ENCODE peak calls at places on chromosomes 7 and 10, in four cellular contexts. H, M, G and K are unnamed samples.

GRCh38 chr10:52623761-52624160 is 148.8 kb downstream of the MBL2 start:
- DNase-seq in H (peak), M (no peak), G (no peak), K (no peak)

GRCh38 chr10:7410306-7410799 is 481 bp downstream of the SFMBT2 start:
- DNase-seq in H (peak), M (peak), G (no peak), K (peak)

GRCh38 chr10:3398825-3399646 is 226.5 kb upstream of the PITRM1 start:
- DNase-seq in H (no peak), M (no peak), G (no peak), K (no peak)

GRCh38 chr7:55129409-55130078 is 110.7 kb downstream of the EGFR start:
- DNase-seq in H (peak), M (no peak), G (no peak), K (no peak)

GRCh38 chr7:88357794-88358533 is 51.3 kb upstream of the STEAP4 start:
- DNase-seq in H (no peak), M (no peak), G (no peak), K (no peak)

GRCh38 chr10:30063098-30063497 is 3.7 kb upstream of the JCAD start:
- DNase-seq in H (peak), M (no peak), G (no peak), K (no peak)

GRCh38 chr7:19519443-19519977 is 189.3 kb downstream of the POLR1F start:
- DNase-seq in H (no peak), M (no peak), G (no peak), K (no peak)

GRCh38 chr7:119010635-119011034 is 786.1 kb downstream of the ANKRD7 start:
- DNase-seq in H (no peak), M (no peak), G (no peak), K (no peak)

GRCh38 chr10:50512743-50513416 is 110.9 kb downstream of the SGMS1 start:
- DNase-seq in H (no peak), M (no peak), G (no peak), K (no peak)

GRCh38 chr7:117202511-117202910 is 120.3 kb downstream of the WNT2 start:
- DNase-seq in H (peak), M (no peak), G (no peak), K (no peak)

GRCh38 chr10:101373063-101373462 is 19.1 kb downstream of the BTRC start:
- DNase-seq in H (no peak), M (no peak), G (no peak), K (no peak)

GRCh38 chr7:81693080-81693479 is 76.8 kb downstream of the HGF start:
- DNase-seq in H (no peak), M (no peak), G (no peak), K (no peak)

GRCh38 chr7:64947252-64948000 is 43.4 kb downstream of the ZNF117 start:
- DNase-seq in H (no peak), M (peak), G (peak), K (peak)

GRCh38 chr10:25502453-25502852 is 327.7 kb downstream of the GPR158 start:
- DNase-seq in H (no peak), M (no peak), G (no peak), K (no peak)

GRCh38 chr10:17214991-17215781 is 12.9 kb upstream of the VIM start:
- DNase-seq in H (peak), M (no peak), G (no peak), K (no peak)

GRCh38 chr10:94251098-94251497 is 111.6 kb downstream of the NOC3L start:
- DNase-seq in H (no peak), M (no peak), G (no peak), K (no peak)

GRCh38 chr10:7184660-7185366 is 226.0 kb downstream of the SFMBT2 start:
- DNase-seq in H (no peak), M (no peak), G (no peak), K (no peak)

GRCh38 chr7:31663072-31663471 is 23.9 kb upstream of the PPP1R17 start:
- DNase-seq in H (no peak), M (no peak), G (no peak), K (peak)

GRCh38 chr10:129530486-129531065 is 63.5 kb downstream of the MGMT start:
- DNase-seq in H (no peak), M (no peak), G (no peak), K (no peak)
- H2BK120ac ChIP-seq in H (peak), M (no peak), G (peak), K (no peak)

GRCh38 chr7:43790834-43791233 is 32.4 kb downstream of the BLVRA start:
- DNase-seq in H (no peak), M (no peak), G (no peak), K (no peak)

GRCh38 chr7:43785425-43785824 is 26.9 kb downstream of the BLVRA start:
- DNase-seq in H (peak), M (no peak), G (no peak), K (no peak)

GRCh38 chr7:43784030-43785001 is 25.8 kb downstream of the BLVRA start:
- DNase-seq in H (peak), M (no peak), G (no peak), K (no peak)

GRCh38 chr7:43790006-43790405 is 31.5 kb downstream of the BLVRA start:
- DNase-seq in H (no peak), M (no peak), G (no peak), K (no peak)

GRCh38 chr7:43787771-43788170 is 29.3 kb downstream of the BLVRA start:
- DNase-seq in H (no peak), M (no peak), G (no peak), K (no peak)
- H3K23ac ChIP-seq in H (no peak), M (no peak), G (no peak), K (no peak)

DNA sequence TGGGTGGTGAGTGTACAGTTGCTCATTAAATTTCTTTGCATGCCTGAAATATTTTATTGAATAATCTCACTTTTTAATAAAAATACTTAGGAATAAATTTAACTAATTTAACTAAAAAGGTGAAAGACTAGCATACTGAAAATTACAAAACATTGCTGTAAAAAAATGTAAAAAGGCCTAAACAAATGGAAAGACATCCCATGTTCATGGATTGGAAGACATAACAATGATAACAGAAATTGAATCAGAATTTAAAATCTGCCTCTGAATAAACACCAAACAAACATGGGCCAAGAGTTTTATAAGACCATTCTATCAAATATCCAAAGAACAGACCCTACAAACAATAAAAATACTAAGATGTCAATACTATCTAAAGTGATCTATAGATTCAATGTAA is 66.9 kb downstream of the LRRC17 start:
- DNase-seq in H (no peak), M (no peak), G (no peak), K (no peak)
- H2BK120ac ChIP-seq in H (no peak), M (no peak), G (no peak), K (no peak)

DNA sequence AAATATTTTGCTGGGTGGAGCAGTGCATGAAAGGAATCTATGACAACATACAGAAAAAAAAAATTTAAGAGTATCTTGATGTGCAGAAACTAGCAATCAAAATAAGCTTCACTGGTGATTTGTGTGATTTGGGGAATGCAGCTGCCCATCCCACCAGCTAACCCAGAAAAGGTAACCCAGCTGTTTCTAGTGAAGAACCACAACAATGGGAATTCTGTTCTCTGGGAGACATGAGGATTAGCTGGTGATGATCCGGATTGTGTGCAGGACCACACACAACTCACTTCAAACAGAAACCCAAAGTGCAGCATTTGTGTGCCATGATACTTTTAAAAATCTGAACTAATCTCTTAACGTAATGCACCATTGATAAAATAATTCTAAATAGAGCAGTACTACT is 375.4 kb downstream of the SEMA3D start:
- DNase-seq in H (no peak), M (no peak), G (peak), K (no peak)
- H3K23ac ChIP-seq in H (no peak), M (no peak), G (no peak), K (no peak)

GRCh38 chr10:5591336-5591824 is 66.6 kb downstream of the CALML3 start:
- DNase-seq in H (no peak), M (no peak), G (no peak), K (no peak)

GRCh38 chr10:5590816-5591215 is 66.1 kb downstream of the CALML3 start:
- DNase-seq in H (no peak), M (no peak), G (no peak), K (no peak)

GRCh38 chr10:5589963-5590511 is 65.3 kb downstream of the CALML3 start:
- DNase-seq in H (peak), M (no peak), G (no peak), K (peak)

GRCh38 chr10:5594271-5595036 is 69.7 kb downstream of the CALML3 start:
- DNase-seq in H (peak), M (no peak), G (no peak), K (no peak)

DNA sequence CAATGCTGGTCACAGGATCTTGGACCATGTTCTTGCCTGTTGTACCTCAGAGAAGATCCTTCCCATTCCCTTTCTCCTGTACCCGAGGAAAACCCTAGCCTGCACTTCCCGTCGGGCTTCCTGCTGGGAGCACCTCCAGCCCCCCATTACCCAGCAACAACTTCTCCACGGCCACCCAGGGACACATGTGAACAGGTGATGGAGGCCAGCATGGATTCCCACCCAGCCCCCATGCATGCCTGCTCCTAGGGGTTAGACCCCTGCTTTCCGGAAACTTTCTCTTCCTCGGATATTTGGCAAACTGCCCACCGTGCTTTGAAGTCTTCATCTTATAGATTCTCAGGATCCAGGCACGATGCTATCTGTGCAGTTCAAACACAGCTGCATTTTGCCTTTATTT is 67.3 kb downstream of the CALML3 start:
- DNase-seq in H (no peak), M (no peak), G (no peak), K (no peak)
- H2BK120ac ChIP-seq in H (no peak), M (no peak), G (no peak), K (no peak)